ENCODE peak calls at places on chromosome 3, in eight cellular contexts. Q is GM06990, B is ovary, S is GM23338, U is mucosa of descending colon, Y is neural progenitor cell, O is endothelial cell of umbilical vein, K is brain microvascular endothelial cell. W is an unnamed sample.

GRCh38 chr3:173066044-173066679 is 74.9 kb downstream of the SPATA16 start:
- DNase-seq in Q (no peak), B (no peak), S (no peak), U (peak; percentile 24), Y (peak; percentile 6), O (no peak), K (peak; percentile 11), W (peak; percentile 23)

GRCh38 chr3:18016366-18016765 is 273.9 kb upstream of the TBC1D5 start:
- DNase-seq in Q (no peak), B (no peak), S (no peak), U (no peak), Y (no peak), O (no peak), K (no peak), W (no peak)

GRCh38 chr3:6351752-6352151 is 509.2 kb upstream of the GRM7 start:
- DNase-seq in Q (no peak), B (no peak), S (no peak), U (no peak), Y (no peak), O (no peak), K (no peak), W (no peak)

GRCh38 chr3:45966969-45967640 is 23.8 kb downstream of the CXCR6 start:
- DNase-seq in Q (no peak), B (no peak), S (no peak), U (no peak), Y (no peak), O (no peak), K (no peak), W (no peak)

GRCh38 chr3:191334359-191334893 is 4.1 kb upstream of the UTS2B start:
- DNase-seq in Q (no peak), B (no peak), S (no peak), U (no peak), Y (no peak), O (no peak), K (no peak), W (no peak)

GRCh38 chr3:53820756-53821580 is 25.3 kb downstream of the CHDH start:
- DNase-seq in Q (no peak), B (no peak), S (no peak), U (no peak), Y (no peak), O (no peak), K (no peak), W (no peak)

GRCh38 chr3:138127636-138128365 is 4.4 kb downstream of the A4GNT start:
- DNase-seq in Q (no peak), B (no peak), S (no peak), U (no peak), Y (no peak), O (no peak), K (no peak), W (no peak)

GRCh38 chr3:125010393-125010792 is 45.4 kb downstream of the HEG1 start:
- DNase-seq in Q (no peak), B (no peak), S (no peak), U (no peak), Y (no peak), O (no peak), K (no peak), W (no peak)

GRCh38 chr3:150299221-150299620 is 108.9 kb upstream of the TSC22D2 start:
- DNase-seq in Q (no peak), B (no peak), S (peak; percentile 74), U (no peak), Y (no peak), O (peak; percentile 12), K (peak; percentile 63), W (no peak)

GRCh38 chr3:50028336-50028735 is 60.4 kb upstream of the RBM5 start:
- DNase-seq in Q (no peak), B (no peak), S (no peak), U (no peak), Y (no peak), O (peak; percentile 58), K (peak; percentile 22), W (peak; percentile 35)

GRCh38 chr3:45896956-45897355 is 10.6 kb downstream of the CCR9 start:
- DNase-seq in Q (no peak), B (no peak), S (no peak), U (no peak), Y (no peak), O (no peak), K (peak; percentile 37), W (no peak)

GRCh38 chr3:34202975-34203374 is 404.5 kb downstream of the PDCD6IP start:
- DNase-seq in Q (no peak), B (no peak), S (no peak), U (no peak), Y (no peak), O (no peak), K (no peak), W (no peak)

GRCh38 chr3:5663604-5664003 is 476.1 kb downstream of the EDEM1 start:
- DNase-seq in Q (no peak), B (no peak), S (no peak), U (no peak), Y (no peak), O (no peak), K (no peak), W (no peak)

GRCh38 chr3:8307545-8308110 is 194.0 kb upstream of the LMCD1 start:
- DNase-seq in Q (no peak), B (no peak), S (no peak), U (no peak), Y (no peak), O (no peak), K (no peak), W (no peak)

GRCh38 chr3:106006001-106006400 is 137.2 kb upstream of the CBLB start:
- DNase-seq in Q (no peak), B (no peak), S (no peak), U (no peak), Y (no peak), O (no peak), K (peak; percentile 94), W (no peak)

GRCh38 chr3:104594491-104594890 is 772.2 kb upstream of the ALCAM start:
- DNase-seq in Q (no peak), B (no peak), S (no peak), U (no peak), Y (no peak), O (no peak), K (no peak), W (no peak)

GRCh38 chr3:104596054-104596453 is 770.7 kb upstream of the ALCAM start:
- DNase-seq in Q (no peak), B (no peak), S (no peak), U (no peak), Y (no peak), O (no peak), K (no peak), W (no peak)

GRCh38 chr3:104598848-104599501 is 767.7 kb upstream of the ALCAM start:
- DNase-seq in Q (no peak), B (no peak), S (no peak), U (peak; percentile 20), Y (no peak), O (no peak), K (no peak), W (no peak)

DNA sequence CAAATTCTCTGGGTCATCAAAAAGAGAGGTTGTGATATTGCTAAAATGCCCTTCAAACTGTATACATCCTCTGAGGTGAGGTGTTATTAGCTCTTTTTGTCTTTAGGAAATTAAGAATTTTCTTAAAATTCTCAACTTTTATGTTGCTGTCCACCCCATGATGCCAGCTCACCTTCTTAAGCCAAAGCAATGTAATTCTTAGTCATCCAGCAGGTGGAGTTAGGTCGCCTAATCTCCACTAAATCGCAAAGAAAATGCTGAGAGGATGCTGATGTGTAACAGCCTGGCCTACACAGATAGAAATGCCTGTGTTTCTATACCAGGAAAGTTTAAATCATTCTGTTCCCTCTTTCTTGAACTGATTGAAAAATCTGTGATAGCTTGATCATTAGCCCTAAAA is 770.2 kb upstream of the ALCAM start:
- DNase-seq in Q (no peak), B (no peak), S (peak; percentile 81), U (peak; percentile 38), Y (peak; percentile 69), O (peak; percentile 68), K (peak; percentile 37), W (peak; percentile 34)
- H3K36me3 ChIP-seq in Q (no peaks in the 10 kb centered on the region), B (no peaks in the 10 kb centered on the region), S (no peaks in the 10 kb centered on the region), U (no peaks in the 10 kb centered on the region), Y (no peaks in the 10 kb centered on the region), O (no peaks in the 10 kb centered on the region), K (no peaks in the 10 kb centered on the region), W (no peaks in the 10 kb centered on the region)

GRCh38 chr3:83968386-83968785 is 990.4 kb upstream of the CADM2 start:
- DNase-seq in Q (no peak), B (no peak), S (no peak), U (no peak), Y (no peak), O (no peak), K (no peak), W (no peak)
- TF ChIP-seq CTCF in Q (no peak), B (no peak), S (peak; percentile 29), U (no peak), Y (peak; percentile 16), O (no peak), K (no peak), W (no peak)

GRCh38 chr3:29319798-29320197 is 38.9 kb downstream of the RBMS3 start:
- DNase-seq in Q (no peak), B (no peak), S (no peak), U (no peak), Y (no peak), O (no peak), K (no peak), W (no peak)
- H3K4me3 ChIP-seq in Q (no peak overlapping the region), B (no peak overlapping the region), S (no peak overlapping the region), U (no peak overlapping the region), Y (no peak overlapping the region), O (no peak overlapping the region), K (no peak overlapping the region), W (no peak overlapping the region)

DNA sequence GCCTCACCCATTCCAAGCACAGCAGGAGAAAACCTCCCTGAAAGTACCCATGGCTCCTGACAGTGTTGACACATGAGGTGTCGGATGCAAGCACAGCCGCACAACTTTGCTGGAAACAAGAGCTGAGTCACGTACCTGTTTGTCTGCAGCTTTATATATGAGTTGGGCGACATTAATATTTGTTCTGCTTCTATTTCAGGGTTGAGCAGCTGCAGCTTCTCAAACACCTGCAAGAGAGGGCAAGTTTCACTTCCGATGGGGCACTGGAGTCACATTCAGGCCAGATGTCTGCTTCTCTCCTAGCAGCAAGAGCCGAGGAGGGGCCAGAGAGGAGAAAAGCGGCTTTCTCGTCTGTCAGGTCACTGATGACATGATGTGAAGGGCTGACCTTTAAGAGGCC is 88.0 kb downstream of the NUP210 start:
- DNase-seq in Q (peak; percentile 72), B (no peak), S (no peak), U (peak; percentile 29), Y (no peak), O (no peak), K (no peak), W (no peak)
- H3K36me3 ChIP-seq in Q (peaks cover 61% of the 10 kb centered on the region), B (no peaks in the 10 kb centered on the region), S (no peaks in the 10 kb centered on the region), U (no peaks in the 10 kb centered on the region), Y (no peaks in the 10 kb centered on the region), O (no peaks in the 10 kb centered on the region), K (no peaks in the 10 kb centered on the region), W (no peaks in the 10 kb centered on the region)